ENCODE peak calls at places on chromosome 11, in four cellular contexts. L is HCT116, E is PC-3, D is GM23338. T is an unnamed sample.

GRCh38 chr11:96306600-96306932 is 36.4 kb downstream of the MAML2 start:
- DNase-seq in L (peak), E (no peak), D (no peak), T (no peak)

GRCh38 chr11:46649180-46649738 is 31.9 kb downstream of the ATG13 start:
- DNase-seq in L (no peak), E (peak), D (no peak), T (no peak)

GRCh38 chr11:31303644-31304043 is 65.9 kb downstream of the DCDC1 start:
- DNase-seq in L (no peak), E (no peak), D (no peak), T (no peak)

GRCh38 chr11:119320593-119321524 is 3.9 kb upstream of the MCAM start:
- DNase-seq in L (no peak), E (peak), D (peak), T (peak)

GRCh38 chr11:2746401-2747230 is 46.8 kb upstream of the KCNQ1OT1 start:
- DNase-seq in L (no peak), E (no peak), D (no peak), T (no peak)

GRCh38 chr11:130909650-130910049 is 6.6 kb downstream of the SNX19 start:
- DNase-seq in L (no peak), E (peak), D (no peak), T (no peak)

GRCh38 chr11:46380340-46381045 is 976 bp upstream of the MDK start:
- DNase-seq in L (no peak), E (peak), D (peak), T (peak)

GRCh38 chr11:112310414-112310813 is 49.8 kb upstream of the PLET1 start:
- DNase-seq in L (no peak), E (peak), D (no peak), T (no peak)

GRCh38 chr11:95338430-95338991 is 107.5 kb upstream of the SESN3 start:
- DNase-seq in L (no peak), E (no peak), D (peak), T (no peak)

GRCh38 chr11:40542821-40543220 is 916.6 kb downstream of the LRRC4C start:
- DNase-seq in L (no peak), E (no peak), D (no peak), T (no peak)

GRCh38 chr11:130124096-130124495 is 35.5 kb upstream of the ST14 start:
- DNase-seq in L (peak), E (peak), D (no peak), T (no peak)

GRCh38 chr11:116849491-116849890 is 12.1 kb upstream of the APOA1 start:
- DNase-seq in L (no peak), E (no peak), D (no peak), T (no peak)
- TF ChIP-seq EZH2phosphoT487 in L (no peak), E (no peak), D (no peak), T (no peak)

DNA sequence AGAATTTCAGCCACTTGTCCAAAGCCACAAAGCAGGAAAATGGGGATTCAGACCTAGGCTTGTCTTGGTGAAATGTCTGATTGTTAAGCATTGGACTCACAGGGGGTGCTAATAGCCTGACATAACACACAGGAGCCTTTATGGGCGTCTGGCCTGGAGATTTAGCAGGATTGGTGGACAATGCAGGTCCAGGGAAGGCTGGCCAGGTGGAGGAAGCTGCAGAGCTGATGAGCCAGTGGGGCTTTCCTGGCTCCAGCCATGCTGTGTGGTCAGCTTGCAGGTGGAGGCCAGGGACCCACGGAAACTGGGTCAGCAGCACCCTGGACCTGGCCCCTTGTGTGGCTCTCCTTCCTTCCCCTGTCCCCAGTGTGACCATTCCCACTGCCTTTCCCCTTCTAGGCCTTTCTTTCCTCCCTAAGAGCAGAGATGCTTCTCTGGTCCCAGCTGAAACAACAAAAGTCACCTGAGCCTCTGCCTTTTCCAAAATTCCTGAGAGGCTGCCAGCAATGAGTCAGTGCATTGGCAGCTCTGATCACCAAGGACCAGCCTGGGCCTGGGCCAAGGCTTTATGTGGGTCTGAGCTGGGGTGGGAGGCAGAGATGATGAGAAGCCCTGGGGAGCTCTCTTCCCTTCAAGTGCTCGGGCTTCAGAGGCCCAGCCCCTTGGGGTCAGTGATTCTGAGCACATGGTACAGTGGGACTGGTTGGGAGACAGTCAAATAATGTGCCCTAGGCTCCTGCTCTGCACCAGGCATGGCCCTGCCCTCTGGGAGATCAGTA is 85.2 kb downstream of the CCDC81 start:
- DNase-seq in L (peak), E (peak), D (peak), T (no peak)
- TF ChIP-seq EZH2phosphoT487 in L (no peak), E (no peak), D (no peak), T (no peak)

DNA sequence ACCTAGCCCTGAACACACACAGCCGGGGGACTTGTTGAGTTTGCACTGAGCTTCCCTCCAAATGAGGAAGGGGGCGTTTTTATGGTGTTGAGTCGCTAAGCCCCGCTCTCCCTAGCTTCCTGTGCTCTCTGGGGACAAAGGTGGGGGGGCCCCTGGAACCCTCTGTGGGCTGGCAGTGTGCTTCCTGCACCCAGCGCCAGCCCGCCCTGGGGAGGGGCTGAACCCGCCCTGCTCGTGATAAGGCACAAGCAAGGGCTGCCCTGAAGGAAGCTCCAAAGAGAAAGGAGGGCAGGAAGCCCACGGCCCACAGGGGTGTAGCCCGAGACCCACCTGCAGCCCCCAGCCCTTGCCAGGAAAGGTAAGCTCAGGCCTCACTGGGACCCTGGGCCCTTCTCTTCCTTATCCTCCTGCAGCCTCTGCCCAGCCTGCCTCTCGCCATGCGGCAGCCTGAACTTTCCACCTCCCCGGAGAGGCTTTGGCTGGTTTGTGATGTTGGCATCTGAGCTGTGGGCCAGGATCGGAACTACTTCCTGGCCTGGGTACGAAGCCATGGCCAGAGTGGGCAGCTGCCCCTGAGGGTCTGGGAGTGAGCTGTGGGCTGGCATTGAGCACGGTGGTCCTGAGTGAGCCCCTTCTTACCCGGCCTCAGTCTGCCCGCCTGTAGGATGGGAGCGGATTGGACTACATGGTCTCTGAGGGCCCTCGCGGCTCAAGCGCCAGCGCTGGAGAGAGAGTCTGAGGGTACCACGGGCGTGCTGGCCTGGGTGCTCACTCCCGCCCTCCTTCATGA is at the start of gene FERMT3:
- DNase-seq in L (no peak), E (no peak), D (no peak), T (peak)
- TF ChIP-seq EZH2phosphoT487 in L (no peak), E (no peak), D (no peak), T (no peak)

GRCh38 chr11:125378083-125378482 is 118.0 kb downstream of the FEZ1 start:
- DNase-seq in L (no peak), E (no peak), D (no peak), T (no peak)

GRCh38 chr11:125376856-125377255 is 119.2 kb downstream of the FEZ1 start:
- DNase-seq in L (no peak), E (peak), D (no peak), T (no peak)

GRCh38 chr11:125375146-125375545 is 120.9 kb downstream of the FEZ1 start:
- DNase-seq in L (no peak), E (no peak), D (no peak), T (no peak)

GRCh38 chr11:125374398-125374797 is 121.7 kb downstream of the FEZ1 start:
- DNase-seq in L (no peak), E (no peak), D (no peak), T (no peak)

GRCh38 chr11:125376117-125376516 is 119.9 kb downstream of the FEZ1 start:
- DNase-seq in L (no peak), E (no peak), D (peak), T (peak)
- TF ChIP-seq EZH2phosphoT487 in L (no peak), E (no peak), D (no peak), T (no peak)

DNA sequence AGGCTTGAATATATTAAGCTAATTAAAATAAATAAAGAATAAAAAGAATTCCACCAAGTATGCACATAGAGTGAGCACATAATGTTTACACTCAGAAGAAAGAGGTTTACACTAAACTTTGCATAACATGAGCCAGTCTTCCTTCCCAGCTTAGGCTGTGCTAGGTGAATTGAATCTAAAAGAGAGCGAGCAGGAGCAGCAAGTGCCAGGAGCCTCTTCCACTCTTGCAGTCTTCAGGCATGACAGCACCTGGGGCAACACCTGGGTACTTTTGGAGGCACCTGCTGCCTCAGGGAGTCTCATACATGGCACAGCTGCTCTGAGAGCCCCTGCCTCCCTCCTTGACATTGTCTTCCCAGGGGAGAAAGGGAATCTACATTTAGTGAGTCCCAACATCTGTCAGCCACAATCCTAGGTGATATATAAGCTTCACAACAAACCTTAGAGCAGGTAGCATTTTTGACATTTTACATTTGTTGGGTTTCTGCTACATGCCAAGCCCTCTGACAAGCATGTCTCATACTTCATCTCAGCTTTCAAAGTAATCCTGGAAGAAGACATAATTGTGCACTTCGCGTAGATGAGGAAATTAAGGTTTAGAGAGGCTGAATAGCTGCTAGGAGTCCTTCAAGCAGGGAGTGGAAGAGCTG is 732.8 kb upstream of the TENM4 start:
- DNase-seq in L (no peak), E (no peak), D (peak), T (no peak)
- TF ChIP-seq EZH2phosphoT487 in L (no peak), E (no peak), D (no peak), T (no peak)

GRCh38 chr11:93585758-93586157 is 42.6 kb upstream of the SMCO4 start:
- DNase-seq in L (no peak), E (peak), D (no peak), T (no peak)
- TF ChIP-seq EZH2phosphoT487 in L (no peak), E (no peak), D (no peak), T (no peak)